ENCODE peak calls at places on chromosomes 6 and 20, in six cellular contexts. R is tibial nerve, F is IMR-90, T is suprapubic skin, P is A549, E is K562. Z is an unnamed sample.

GRCh38 chr6:132863895-132864294 is 49.5 kb downstream of the RPS12 start:
- DNase-seq in R (no peak), F (no peak), T (no peak), P (no peak), E (no peak), Z (no peak)

GRCh38 chr6:168278904-168279303 is 40.7 kb downstream of the DACT2 start:
- DNase-seq in R (no peak), F (no peak), T (no peak), P (no peak), E (no peak), Z (no peak)

GRCh38 chr6:22149081-22149480 is 147.8 kb downstream of the PRL start:
- DNase-seq in R (no peak), F (no peak), T (no peak), P (no peak), E (no peak), Z (no peak)

GRCh38 chr6:168355716-168356522 is 36.3 kb upstream of the DACT2 start:
- DNase-seq in R (no peak), F (no peak), T (no peak), P (peak), E (peak), Z (no peak)

GRCh38 chr6:140203611-140204553 is 829.4 kb upstream of the CITED2 start:
- DNase-seq in R (no peak), F (peak), T (no peak), P (no peak), E (no peak), Z (no peak)

GRCh38 chr6:109165392-109165964 is 70.2 kb downstream of the CEP57L1 start:
- DNase-seq in R (no peak), F (peak), T (no peak), P (peak), E (no peak), Z (no peak)

GRCh38 chr6:5968817-5969726 is 37.7 kb downstream of the NRN1 start:
- DNase-seq in R (no peak), F (no peak), T (no peak), P (no peak), E (no peak), Z (peak)

GRCh38 chr6:68364276-68364785 is 270.8 kb upstream of the ADGRB3 start:
- DNase-seq in R (no peak), F (no peak), T (no peak), P (no peak), E (no peak), Z (no peak)

GRCh38 chr6:169252805-169253189 is 849 bp downstream of the THBS2 start:
- DNase-seq in R (no peak), F (no peak), T (peak), P (no peak), E (no peak), Z (no peak)

GRCh38 chr6:169669147-169669546 is 32.7 kb downstream of the WDR27 start:
- DNase-seq in R (no peak), F (no peak), T (no peak), P (no peak), E (no peak), Z (no peak)

GRCh38 chr6:90444125-90444745 is 142.6 kb downstream of the MAP3K7 start:
- DNase-seq in R (no peak), F (no peak), T (no peak), P (no peak), E (no peak), Z (no peak)

DNA sequence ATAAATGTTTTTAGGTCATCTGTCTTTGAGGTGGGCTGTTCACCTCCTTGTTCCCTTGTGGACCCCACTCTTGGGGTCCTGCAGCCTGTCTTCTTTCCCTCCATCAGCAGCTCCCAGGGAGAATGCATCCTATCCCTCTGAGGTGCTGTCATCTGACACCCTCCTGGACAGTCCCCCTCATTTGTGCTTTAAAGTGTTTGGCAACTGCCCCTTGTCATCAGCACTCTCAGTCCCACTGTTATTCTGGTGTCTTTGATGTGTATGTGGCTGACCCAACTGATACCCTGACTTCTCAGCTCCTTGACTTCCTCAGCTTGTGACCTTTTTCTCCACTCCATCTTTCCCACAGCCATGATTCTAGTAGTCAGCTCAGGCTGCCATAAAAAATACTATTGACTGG is 21.5 kb upstream of the SLC22A23 start:
- DNase-seq in R (no peak), F (no peak), T (no peak), P (no peak), E (no peak), Z (no peak)
- TF ChIP-seq POLR2A in R (no peak), F (no peak), T (no peak), P (no peak), E (no peak), Z (no peak)

GRCh38 chr6:28589234-28589951 is 63.7 kb downstream of the GPX5 start:
- DNase-seq in R (no peak), F (peak), T (no peak), P (peak), E (no peak), Z (no peak)

GRCh38 chr6:28587011-28587745 is 61.5 kb downstream of the GPX5 start:
- DNase-seq in R (no peak), F (no peak), T (no peak), P (peak), E (no peak), Z (no peak)

GRCh38 chr6:28587746-28588075 is 62.0 kb downstream of the GPX5 start:
- DNase-seq in R (no peak), F (no peak), T (no peak), P (no peak), E (no peak), Z (no peak)

GRCh38 chr6:28586273-28586672 is 60.6 kb downstream of the GPX5 start:
- DNase-seq in R (no peak), F (no peak), T (no peak), P (no peak), E (no peak), Z (no peak)

GRCh38 chr6:28589952-28590340 is 64.3 kb downstream of the GPX5 start:
- DNase-seq in R (no peak), F (no peak), T (no peak), P (no peak), E (no peak), Z (no peak)
- TF ChIP-seq POLR2A in R (no peak), F (no peak), T (no peak), P (no peak), E (no peak), Z (no peak)

DNA sequence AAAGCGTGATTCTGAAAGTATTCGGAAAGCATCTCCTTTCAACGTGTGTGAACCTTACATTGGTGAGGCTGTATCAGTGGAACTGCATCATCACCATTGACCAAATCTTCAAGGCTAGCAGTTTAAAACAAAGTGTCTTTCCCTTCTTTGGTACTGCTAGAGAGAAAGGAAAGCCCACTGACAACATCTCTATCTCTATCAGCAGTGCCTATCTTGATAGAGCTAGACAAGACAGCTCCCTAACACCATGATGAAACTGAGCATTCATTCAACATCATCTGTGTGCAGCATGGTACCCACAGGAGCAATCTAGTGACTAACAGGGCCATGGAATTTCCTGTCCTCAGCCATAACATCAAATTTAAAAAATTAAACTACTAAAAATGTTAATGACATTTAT is 31.6 kb upstream of the EDN1 start:
- DNase-seq in R (no peak), F (peak), T (no peak), P (no peak), E (no peak), Z (no peak)
- TF ChIP-seq POLR2A in R (no peak), F (no peak), T (no peak), P (no peak), E (no peak), Z (no peak)

GRCh38 chr6:28124350-28124970 is at the start of gene ZSCAN16:
- DNase-seq in R (peak), F (peak), T (peak), P (peak), E (no peak), Z (peak)
- TF ChIP-seq POLR2A in R (no peak), F (no peak), T (peak), P (peak), E (no peak), Z (no peak)

DNA sequence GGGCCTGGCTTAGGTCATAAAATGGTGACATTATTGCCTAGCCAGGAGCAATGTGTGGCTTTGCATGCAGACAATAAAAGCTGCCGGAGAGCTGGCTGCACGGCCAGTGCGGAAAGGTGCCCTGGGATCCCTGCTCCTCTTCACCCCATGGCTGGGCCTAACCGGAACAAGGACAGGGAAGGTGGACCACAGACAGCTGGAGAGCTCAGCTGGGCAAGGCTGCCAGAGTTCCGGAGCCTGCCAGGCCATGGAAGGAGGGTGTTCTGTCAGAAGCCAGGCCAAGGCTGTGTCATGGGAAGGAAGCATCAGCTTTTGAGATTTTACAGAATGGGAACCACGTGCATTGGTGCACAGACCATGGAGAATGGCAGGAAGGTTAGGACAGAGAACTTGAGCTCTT is 25.0 kb downstream of the MAP1LC3A start:
- DNase-seq in R (no peak), F (no peak), T (no peak), P (no peak), E (no peak), Z (no peak)
- TF ChIP-seq POLR2A in R (no peak), F (no peak), T (no peak), P (no peak), E (no peak), Z (no peak)

DNA sequence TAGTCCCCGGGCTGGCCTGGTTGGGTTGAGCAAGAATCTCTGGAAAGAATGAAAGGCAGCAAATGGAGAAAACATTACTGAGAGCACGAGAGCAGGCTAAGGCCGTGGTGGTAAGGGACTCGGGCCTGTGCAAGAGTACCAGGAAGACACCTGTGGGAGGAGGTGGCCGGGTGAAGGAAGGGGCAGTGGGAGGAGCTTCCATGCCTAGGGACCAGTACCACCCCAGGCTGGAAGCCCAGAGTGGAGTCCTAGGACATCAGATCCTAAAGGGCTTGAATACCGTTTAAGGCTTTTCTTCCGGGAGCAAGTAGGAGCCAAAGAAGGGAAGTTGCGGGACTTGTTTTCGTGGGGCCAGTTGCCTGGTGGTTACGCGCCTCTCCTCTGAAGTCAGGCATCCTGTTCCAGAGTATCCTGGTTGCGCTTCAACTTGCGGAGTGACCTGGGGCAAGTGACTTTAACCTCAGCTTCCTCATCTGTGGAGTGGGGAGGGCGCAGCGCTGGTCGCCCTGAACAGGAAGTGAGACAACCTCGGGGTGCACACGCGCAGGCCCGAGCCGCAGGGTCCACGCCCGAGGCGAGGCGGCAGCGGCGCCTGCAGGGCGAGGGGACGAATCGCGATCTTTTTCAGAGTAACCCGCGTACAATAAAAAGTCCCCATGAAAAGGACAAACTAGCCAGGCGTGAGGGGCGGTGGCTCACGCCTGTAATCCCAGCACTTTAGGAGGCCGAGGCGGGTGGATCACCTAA is 1.1 kb upstream of the TPD52L2 start:
- DNase-seq in R (peak), F (peak), T (peak), P (peak), E (peak), Z (peak)
- TF ChIP-seq POLR2A in R (no peak), F (no peak), T (peak), P (peak), E (no peak), Z (no peak)

Z was measured in gastrocnemius medialis.